ENCODE peak calls at places on chromosomes 13 and 19, in eight cellular contexts. Q is GM12865, R is bronchial epithelial cell, A is foreskin fibroblast, S is lower lobe of right lung, L is breast epithelium, N is endothelial cell of umbilical vein, O is thoracic aorta. P is an unnamed sample.

GRCh38 chr19:31675187-31675913 is 326.1 kb upstream of the TSHZ3 start:
- DNase-seq in Q (no peak), R (no peak), A (no peak), S (no peak), L (no peak), N (no peak), O (no peak), P (peak)

GRCh38 chr13:114131581-114132418 is 623 bp downstream of the RASA3 start:
- DNase-seq in Q (peak), R (no peak), A (no peak), S (peak), L (no peak), N (no peak), O (no peak), P (peak)

GRCh38 chr19:13163609-13164364 is 13.6 kb downstream of the IER2 start:
- DNase-seq in Q (peak), R (no peak), A (peak), S (peak), L (peak), N (peak), O (no peak), P (peak)

GRCh38 chr13:80630685-80631121 is 289.8 kb upstream of the SPRY2 start:
- DNase-seq in Q (no peak), R (peak), A (peak), S (no peak), L (no peak), N (peak), O (no peak), P (peak)

GRCh38 chr19:29593869-29594268 is 12.2 kb upstream of the POP4 start:
- DNase-seq in Q (no peak), R (no peak), A (no peak), S (no peak), L (no peak), N (no peak), O (no peak), P (no peak)

GRCh38 chr19:56946164-56946563 is 105.6 kb upstream of the PEG3 start:
- DNase-seq in Q (no peak), R (no peak), A (no peak), S (no peak), L (no peak), N (no peak), O (no peak), P (no peak)

GRCh38 chr19:32581704-32582164 is 744 bp downstream of the PDCD5 start:
- DNase-seq in Q (no peak), R (peak), A (peak), S (peak), L (no peak), N (peak), O (no peak), P (peak)

GRCh38 chr13:98652721-98653470 is 76.0 kb upstream of the STK24 start:
- DNase-seq in Q (no peak), R (no peak), A (no peak), S (no peak), L (no peak), N (no peak), O (no peak), P (no peak)

GRCh38 chr13:73522937-73523336 is 464.1 kb downstream of the KLF5 start:
- DNase-seq in Q (no peak), R (no peak), A (no peak), S (no peak), L (no peak), N (no peak), O (no peak), P (no peak)

GRCh38 chr13:20171364-20171763 is 10.5 kb upstream of the GJA3 start:
- DNase-seq in Q (no peak), R (no peak), A (no peak), S (no peak), L (no peak), N (no peak), O (no peak), P (no peak)

GRCh38 chr13:26749285-26749684 is 11.3 kb downstream of the GPR12 start:
- DNase-seq in Q (no peak), R (no peak), A (no peak), S (no peak), L (no peak), N (no peak), O (no peak), P (no peak)

GRCh38 chr13:87999141-87999765 is 328.1 kb downstream of the SLITRK5 start:
- DNase-seq in Q (no peak), R (peak), A (no peak), S (no peak), L (no peak), N (no peak), O (no peak), P (peak)

GRCh38 chr13:51764184-51765141 is 39.5 kb downstream of the DHRS12 start:
- DNase-seq in Q (peak), R (peak), A (peak), S (no peak), L (peak), N (peak), O (no peak), P (peak)

GRCh38 chr13:47639716-47640447 is 361.2 kb downstream of the SUCLA2 start:
- DNase-seq in Q (no peak), R (no peak), A (no peak), S (no peak), L (no peak), N (no peak), O (no peak), P (no peak)

GRCh38 chr19:39078436-39079200 is 5.5 kb upstream of the ACP7 start:
- DNase-seq in Q (no peak), R (peak), A (peak), S (no peak), L (no peak), N (peak), O (no peak), P (peak)

GRCh38 chr13:25037057-25037813 is 58.7 kb upstream of the PABPC3 start:
- DNase-seq in Q (peak), R (peak), A (peak), S (no peak), L (no peak), N (peak), O (no peak), P (peak)

GRCh38 chr13:68304287-68304893 is 1074.3 kb upstream of the PCDH9 start:
- DNase-seq in Q (peak), R (peak), A (no peak), S (no peak), L (no peak), N (peak), O (no peak), P (peak)

GRCh38 chr19:49486710-49487276 is 615 bp upstream of the RPL13A start:
- DNase-seq in Q (no peak), R (no peak), A (no peak), S (no peak), L (no peak), N (no peak), O (no peak), P (no peak)

GRCh38 chr13:97261254-97262015 is 39.3 kb downstream of the MBNL2 start:
- DNase-seq in Q (peak), R (no peak), A (no peak), S (no peak), L (no peak), N (no peak), O (no peak), P (no peak)

GRCh38 chr13:44031555-44031954 is 151.9 kb downstream of the LACC1 start:
- DNase-seq in Q (no peak), R (no peak), A (no peak), S (no peak), L (no peak), N (no peak), O (no peak), P (no peak)

GRCh38 chr13:113943821-113944565 is 29.9 kb downstream of the C13orf46 start:
- DNase-seq in Q (no peak), R (no peak), A (no peak), S (no peak), L (no peak), N (no peak), O (peak), P (no peak)

GRCh38 chr13:107851670-107852460 is 363.5 kb downstream of the LIG4 start:
- DNase-seq in Q (no peak), R (no peak), A (no peak), S (no peak), L (no peak), N (no peak), O (no peak), P (no peak)

GRCh38 chr19:57813919-57814504 is 701 bp downstream of the ZNF552 start:
- DNase-seq in Q (no peak), R (peak), A (no peak), S (no peak), L (peak), N (no peak), O (no peak), P (no peak)

GRCh38 chr19:41265376-41266153 is 1.4 kb downstream of the HNRNPUL1 start:
- DNase-seq in Q (peak), R (peak), A (peak), S (no peak), L (no peak), N (peak), O (no peak), P (peak)

GRCh38 chr13:62113145-62113544 is 697.5 kb upstream of the PCDH20 start:
- DNase-seq in Q (no peak), R (no peak), A (no peak), S (no peak), L (no peak), N (no peak), O (no peak), P (no peak)

GRCh38 chr19:48596679-48597465 is 9.7 kb upstream of the SPACA4 start:
- DNase-seq in Q (peak), R (no peak), A (no peak), S (no peak), L (no peak), N (no peak), O (no peak), P (no peak)

GRCh38 chr19:1953037-1953436 is 12.1 kb downstream of the CSNK1G2 start:
- DNase-seq in Q (no peak), R (no peak), A (no peak), S (no peak), L (no peak), N (no peak), O (no peak), P (no peak)

GRCh38 chr19:50702870-50703829 is 16.5 kb downstream of the SHANK1 start:
- DNase-seq in Q (no peak), R (no peak), A (no peak), S (no peak), L (no peak), N (peak), O (no peak), P (peak)

GRCh38 chr13:95643009-95643408 is 1.5 kb downstream of the DZIP1 start:
- DNase-seq in Q (no peak), R (no peak), A (no peak), S (no peak), L (no peak), N (peak), O (no peak), P (no peak)

GRCh38 chr19:367963-368623 is 23.5 kb upstream of the MIER2 start:
- DNase-seq in Q (no peak), R (no peak), A (no peak), S (no peak), L (no peak), N (no peak), O (no peak), P (no peak)

GRCh38 chr19:4556574-4557185 is 2.8 kb downstream of the SEMA6B start:
- DNase-seq in Q (peak), R (no peak), A (no peak), S (no peak), L (no peak), N (peak), O (no peak), P (peak)

GRCh38 chr19:30374791-30375650 is 2.8 kb downstream of the ZNF536 start:
- DNase-seq in Q (no peak), R (no peak), A (no peak), S (no peak), L (no peak), N (no peak), O (no peak), P (no peak)

GRCh38 chr19:2523630-2524311 is 47.8 kb downstream of the GADD45B start:
- DNase-seq in Q (no peak), R (no peak), A (peak), S (no peak), L (no peak), N (no peak), O (peak), P (no peak)

GRCh38 chr13:99280166-99280565 is 22.0 kb upstream of the GPR18 start:
- DNase-seq in Q (no peak), R (peak), A (no peak), S (no peak), L (no peak), N (no peak), O (no peak), P (peak)

GRCh38 chr19:15180451-15181390 is 20.1 kb downstream of the NOTCH3 start:
- DNase-seq in Q (no peak), R (no peak), A (no peak), S (peak), L (no peak), N (no peak), O (no peak), P (no peak)

GRCh38 chr19:1827566-1828278 is 15.6 kb upstream of the ATP8B3 start:
- DNase-seq in Q (no peak), R (no peak), A (no peak), S (no peak), L (no peak), N (no peak), O (no peak), P (no peak)

GRCh38 chr13:109273326-109273751 is 513.0 kb downstream of the IRS2 start:
- DNase-seq in Q (no peak), R (peak), A (no peak), S (no peak), L (no peak), N (peak), O (no peak), P (peak)

GRCh38 chr13:109274188-109274821 is 512.1 kb downstream of the IRS2 start:
- DNase-seq in Q (no peak), R (peak), A (peak), S (peak), L (no peak), N (peak), O (no peak), P (peak)

GRCh38 chr13:109275390-109275789 is 511.0 kb downstream of the IRS2 start:
- DNase-seq in Q (no peak), R (no peak), A (no peak), S (no peak), L (no peak), N (no peak), O (no peak), P (no peak)

GRCh38 chr13:109276261-109276660 is 510.1 kb downstream of the IRS2 start:
- DNase-seq in Q (no peak), R (no peak), A (no peak), S (no peak), L (no peak), N (no peak), O (no peak), P (no peak)

DNA sequence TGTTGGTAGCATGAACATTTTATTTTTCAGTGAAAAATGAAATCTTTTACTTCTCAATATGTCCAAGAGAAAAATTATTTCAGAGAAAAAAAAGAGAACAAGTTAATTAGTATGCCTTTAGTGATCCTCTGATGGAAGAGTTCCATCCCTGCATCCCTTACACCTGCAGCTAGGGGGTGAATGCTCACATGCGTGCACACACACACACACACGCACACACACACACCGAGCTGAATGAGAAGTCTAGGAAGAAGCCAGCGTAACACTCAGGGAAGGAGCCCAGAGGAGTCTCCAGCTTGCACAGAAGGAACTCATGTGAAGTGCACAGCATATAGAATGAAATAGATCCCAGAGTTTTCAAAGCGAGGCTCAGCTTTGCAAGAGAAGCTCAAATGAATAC is 510.5 kb downstream of the IRS2 start:
- DNase-seq in Q (no peak), R (no peak), A (no peak), S (no peak), L (no peak), N (no peak), O (no peak), P (no peak)
- TF ChIP-seq CTCF in Q (no peak), R (peak), A (no peak), S (no peak), L (no peak), N (no peak), O (no peak), P (peak)

DNA sequence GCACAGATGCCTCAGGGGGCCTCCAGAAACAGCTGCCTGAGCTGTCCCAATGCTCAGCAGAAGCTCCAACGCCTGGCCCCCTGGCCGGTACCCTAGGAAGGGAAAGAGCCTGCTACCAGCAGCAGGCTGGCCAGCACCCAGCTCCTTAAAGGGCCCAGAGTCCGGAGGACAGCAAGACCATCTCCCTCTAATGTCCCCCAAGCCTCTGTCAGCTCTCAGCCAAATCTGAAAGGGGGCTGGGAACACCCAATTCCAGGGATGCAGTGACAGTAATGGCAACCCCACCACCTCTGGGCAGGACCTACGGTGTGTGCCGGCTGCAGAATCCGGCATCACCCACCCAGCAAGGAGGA is 4.2 kb downstream of the PPP6R1 start:
- DNase-seq in Q (no peak), R (no peak), A (no peak), S (no peak), L (no peak), N (no peak), O (no peak), P (no peak)
- H3K4me3 ChIP-seq in Q (peak), R (no peak), A (no peak), S (peak), L (peak), N (peak), O (peak), P (no peak)

GRCh38 chr13:39676315-39676876 is 20.9 kb downstream of the COG6 start:
- DNase-seq in Q (peak), R (peak), A (no peak), S (no peak), L (no peak), N (peak), O (no peak), P (peak)
- TF ChIP-seq CTCF in Q (peak), R (peak), A (peak), S (peak), L (no peak), N (peak), O (peak), P (peak)

GRCh38 chr19:8370176-8371010 is 6.4 kb downstream of the ANGPTL4 start:
- DNase-seq in Q (no peak), R (no peak), A (no peak), S (peak), L (no peak), N (no peak), O (no peak), P (no peak)

GRCh38 chr19:8371011-8371804 is 7.3 kb downstream of the ANGPTL4 start:
- DNase-seq in Q (no peak), R (no peak), A (no peak), S (peak), L (no peak), N (no peak), O (no peak), P (no peak)

GRCh38 chr19:8377598-8377997 is 12.6 kb upstream of the RAB11B start:
- DNase-seq in Q (no peak), R (no peak), A (no peak), S (peak), L (no peak), N (no peak), O (no peak), P (no peak)

DNA sequence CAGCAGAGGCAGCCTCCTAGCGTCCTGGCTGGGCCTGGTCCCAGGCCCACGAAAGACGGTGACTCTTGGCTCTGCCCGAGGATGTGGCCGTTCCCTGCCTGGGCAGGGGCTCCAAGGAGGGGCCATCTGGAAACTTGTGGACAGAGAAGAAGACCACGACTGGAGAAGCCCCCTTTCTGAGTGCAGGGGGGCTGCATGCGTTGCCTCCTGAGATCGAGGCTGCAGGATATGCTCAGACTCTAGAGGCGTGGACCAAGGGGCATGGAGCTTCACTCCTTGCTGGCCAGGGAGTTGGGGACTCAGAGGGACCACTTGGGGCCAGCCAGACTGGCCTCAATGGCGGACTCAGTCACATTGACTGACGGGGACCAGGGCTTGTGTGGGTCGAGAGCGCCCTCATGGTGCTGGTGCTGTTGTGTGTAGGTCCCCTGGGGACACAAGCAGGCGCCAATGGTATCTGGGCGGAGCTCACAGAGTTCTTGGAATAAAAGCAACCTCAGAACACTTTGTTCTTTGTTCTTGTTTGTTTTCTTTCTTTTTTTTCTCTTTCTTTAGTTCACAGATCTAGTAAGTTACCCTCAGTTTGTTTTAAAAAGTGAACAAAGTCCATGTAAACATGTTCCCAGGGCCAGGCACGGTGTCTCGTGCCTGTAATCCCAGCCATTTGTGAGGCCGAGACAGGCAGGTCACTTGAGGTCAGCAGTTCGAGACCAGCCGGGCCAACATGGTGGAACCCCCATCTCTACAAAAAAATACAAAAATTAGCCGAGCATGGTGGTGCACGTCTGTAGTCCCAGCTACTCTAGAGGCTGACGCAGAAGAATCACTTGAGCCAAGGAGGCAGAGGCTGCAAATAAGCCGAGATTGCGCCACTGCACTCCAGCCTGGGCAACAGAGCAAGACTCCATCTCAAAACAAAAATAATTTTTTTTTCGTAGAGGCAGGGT is 10.2 kb downstream of the ANGPTL4 start:
- DNase-seq in Q (no peak), R (no peak), A (no peak), S (peak), L (no peak), N (no peak), O (no peak), P (peak)
- H3K4me3 ChIP-seq in Q (no peak), R (no peak), A (no peak), S (no peak), L (no peak), N (no peak), O (no peak), P (no peak)

GRCh38 chr19:18332917-18333530 is 7.4 kb upstream of the PGPEP1 start:
- DNase-seq in Q (no peak), R (no peak), A (no peak), S (no peak), L (no peak), N (no peak), O (no peak), P (no peak)

GRCh38 chr19:18339703-18340102 is 695 bp upstream of the PGPEP1 start:
- DNase-seq in Q (peak), R (no peak), A (no peak), S (no peak), L (no peak), N (no peak), O (no peak), P (no peak)

GRCh38 chr19:18333680-18334079 is 6.7 kb upstream of the PGPEP1 start:
- DNase-seq in Q (no peak), R (peak), A (no peak), S (no peak), L (no peak), N (no peak), O (no peak), P (no peak)

GRCh38 chr19:18338471-18339001 is 1.9 kb upstream of the PGPEP1 start:
- DNase-seq in Q (no peak), R (no peak), A (no peak), S (no peak), L (no peak), N (no peak), O (no peak), P (no peak)

GRCh38 chr19:18336121-18336520 is 4.3 kb upstream of the PGPEP1 start:
- DNase-seq in Q (no peak), R (no peak), A (no peak), S (no peak), L (no peak), N (no peak), O (no peak), P (no peak)
- TF ChIP-seq CTCF in Q (no peak), R (no peak), A (no peak), S (no peak), L (no peak), N (no peak), O (no peak), P (no peak)